ENCODE peak calls at places on chromosomes 5 and 9, in six cellular contexts. R is cardiac muscle cell; N is CD4-positive, alpha-beta T cell; T is A549; L is AG04450; G is RWPE2. S is an unnamed sample.
A peak's percentile ranks its signal among the peaks of the same experiment; 100 is the strongest.

GRCh38 chr9:74951725-74952151 is 974 bp downstream of the C9orf40 start:
- DNase-seq in N (peak; percentile 34), R (peak; percentile 39), L (no peak), G (no peak), T (peak; percentile 11), S (peak; percentile 23)

GRCh38 chr5:120449501-120449900 is 14.6 kb upstream of the PRR16 start:
- DNase-seq in G (no peak), L (no peak), N (no peak), T (no peak), R (no peak), S (no peak)

GRCh38 chr9:121910491-121911040 is 182.5 kb downstream of the TTLL11 start:
- DNase-seq in T (no peak), G (no peak), N (no peak), L (no peak), R (no peak), S (no peak)

GRCh38 chr5:64298586-64298985 is 132.9 kb downstream of the RNF180 start:
- DNase-seq in R (no peak), N (no peak), G (no peak), T (no peak), L (no peak), S (no peak)

GRCh38 chr9:105713260-105713938 is 19.1 kb downstream of the TMEM38B start:
- DNase-seq in L (no peak), T (no peak), N (no peak), R (no peak), G (no peak), S (no peak)

GRCh38 chr5:112921031-112921832 is 795 bp downstream of the REEP5 start:
- DNase-seq in T (peak; percentile 69), L (no peak), R (peak; percentile 78), G (peak; percentile 71), N (peak; percentile 34), S (no peak)

GRCh38 chr9:70438341-70438924 is 24.0 kb upstream of the KLF9 start:
- DNase-seq in L (no peak), G (peak; percentile 65), N (no peak), T (peak; percentile 32), R (peak; percentile 95), S (no peak)

GRCh38 chr5:142324377-142324870 is 397 bp downstream of the SPRY4 start:
- DNase-seq in N (no peak), R (no peak), T (peak; percentile 60), L (no peak), G (no peak), S (peak; percentile 35)

GRCh38 chr9:72089461-72090130 is 29.2 kb upstream of the C9orf57 start:
- DNase-seq in L (no peak), R (no peak), G (no peak), N (no peak), T (no peak), S (no peak)

GRCh38 chr5:142017832-142018427 is 5.1 kb upstream of the GNPDA1 start:
- DNase-seq in R (peak; percentile 54), N (no peak), T (no peak), G (no peak), L (no peak), S (no peak)

GRCh38 chr9:4548796-4549725 is 58.8 kb downstream of the SLC1A1 start:
- DNase-seq in N (no peak), T (peak; percentile 23), G (no peak), L (no peak), R (peak; percentile 10), S (no peak)

GRCh38 chr9:111896942-111897830 is 572 bp downstream of the UGCG start:
- DNase-seq in R (peak; percentile 51), L (no peak), N (peak; percentile 10), G (no peak), T (peak; percentile 28), S (peak; percentile 29)

GRCh38 chr5:111628901-111629300 is 116.6 kb upstream of the STARD4 start:
- DNase-seq in N (no peak), G (no peak), L (no peak), R (peak; percentile 62), T (no peak), S (no peak)

GRCh38 chr5:69450116-69450515 is 35.2 kb downstream of the MARVELD2 start:
- DNase-seq in L (peak; percentile 59), N (no peak), G (no peak), R (peak; percentile 65), T (peak; percentile 27), S (no peak)

GRCh38 chr9:113774968-113775367 is 101.1 kb upstream of the ZNF618 start:
- DNase-seq in N (no peak), G (no peak), T (no peak), R (no peak), L (no peak), S (no peak)

GRCh38 chr5:5558593-5558992 is 136.1 kb downstream of the ICE1 start:
- DNase-seq in N (no peak), T (no peak), R (no peak), G (no peak), L (no peak), S (no peak)

GRCh38 chr5:127832057-127832456 is 128.9 kb downstream of the CCDC192 start:
- DNase-seq in R (no peak), L (no peak), T (no peak), G (no peak), N (no peak), S (no peak)

GRCh38 chr5:132641241-132641723 is 16.7 kb upstream of the IL13 start:
- DNase-seq in T (no peak), L (no peak), R (no peak), N (no peak), G (no peak), S (no peak)

GRCh38 chr5:157160001-157160400 is 6.1 kb downstream of the GARIN3 start:
- DNase-seq in R (no peak), L (no peak), T (no peak), G (no peak), N (no peak), S (no peak)

GRCh38 chr5:91162534-91163381 is 220.4 kb downstream of the ARRDC3 start:
- DNase-seq in T (peak; percentile 62), N (peak; percentile 3), R (peak; percentile 92), L (peak; percentile 69), G (peak; percentile 94), S (peak; percentile 90)

GRCh38 chr9:68706579-68707201 is 1.6 kb downstream of the PIP5K1B start:
- DNase-seq in T (no peak), L (no peak), R (no peak), G (no peak), N (no peak), S (no peak)

GRCh38 chr5:76473676-76474075 is 70.6 kb downstream of the IQGAP2 start:
- DNase-seq in T (no peak), L (no peak), G (no peak), N (peak; percentile 43), R (no peak), S (no peak)

GRCh38 chr5:9194509-9194908 is 351.4 kb downstream of the SEMA5A start:
- DNase-seq in G (no peak), L (no peak), N (no peak), R (peak; percentile 48), T (no peak), S (no peak)

GRCh38 chr9:124006448-124007156 is 5.0 kb upstream of the LHX2 start:
- DNase-seq in N (no peak), G (no peak), L (no peak), T (no peak), R (no peak), S (no peak)

GRCh38 chr5:167804512-167805220 is 486.8 kb upstream of the WWC1 start:
- DNase-seq in L (no peak), N (no peak), T (no peak), G (peak; percentile 88), R (no peak), S (peak; percentile 42)

GRCh38 chr9:92976436-92976835 is 29.1 kb downstream of the FGD3 start:
- DNase-seq in N (no peak), L (no peak), G (no peak), R (no peak), T (no peak), S (no peak)
- H3K27ac ChIP-seq in N (peak overlapping the region; percentile 52), L (no peak overlapping the region), G (no peak overlapping the region), R (no peak overlapping the region), T (no peak overlapping the region), S (no peak overlapping the region)

GRCh38 chr5:169225830-169226356 is 75.0 kb downstream of the SLIT3 start:
- DNase-seq in G (no peak), L (no peak), T (no peak), R (no peak), N (no peak), S (no peak)

GRCh38 chr5:169223595-169223953 is 77.4 kb downstream of the SLIT3 start:
- DNase-seq in T (no peak), L (no peak), G (no peak), N (no peak), R (no peak), S (no peak)

GRCh38 chr5:169222934-169223594 is 77.9 kb downstream of the SLIT3 start:
- DNase-seq in L (no peak), G (no peak), T (no peak), R (no peak), N (no peak), S (no peak)

GRCh38 chr5:169229342-169229892 is 71.5 kb downstream of the SLIT3 start:
- DNase-seq in T (no peak), R (peak; percentile 59), G (no peak), L (no peak), N (no peak), S (no peak)

GRCh38 chr5:169226904-169227303 is 74.0 kb downstream of the SLIT3 start:
- DNase-seq in R (no peak), T (no peak), N (no peak), L (no peak), G (no peak), S (no peak)
- TF ChIP-seq CTCF in R (no peak), T (no peak), N (no peak), L (no peak), G (peak; percentile 15), S (no peak)

GRCh38 chr9:136681029-136681428 is 6.2 kb downstream of the AGPAT2 start:
- DNase-seq in G (no peak), N (no peak), R (no peak), T (no peak), L (no peak), S (no peak)
- H3K27ac ChIP-seq in G (no peak overlapping the region), N (no peak overlapping the region), R (no peak overlapping the region), T (no peak overlapping the region), L (no peak overlapping the region), S (no peak overlapping the region)

GRCh38 chr9:127733609-127734008 is 1.5 kb downstream of the TOR2A start:
- DNase-seq in L (no peak), R (no peak), N (no peak), G (no peak), T (no peak), S (no peak)

GRCh38 chr9:127734747-127735529 is at the start of gene TOR2A:
- DNase-seq in N (peak; percentile 99), G (peak; percentile 97), L (peak; percentile 91), R (peak; percentile 99), T (peak; percentile 91), S (peak; percentile 99)

GRCh38 chr9:127735530-127736176 is 559 bp upstream of the TOR2A start:
- DNase-seq in T (no peak), G (no peak), R (peak; percentile 24), L (no peak), N (no peak), S (no peak)

GRCh38 chr9:127732444-127732843 is 2.6 kb downstream of the TOR2A start:
- DNase-seq in G (peak; percentile 52), R (no peak), T (no peak), N (no peak), L (no peak), S (no peak)

DNA sequence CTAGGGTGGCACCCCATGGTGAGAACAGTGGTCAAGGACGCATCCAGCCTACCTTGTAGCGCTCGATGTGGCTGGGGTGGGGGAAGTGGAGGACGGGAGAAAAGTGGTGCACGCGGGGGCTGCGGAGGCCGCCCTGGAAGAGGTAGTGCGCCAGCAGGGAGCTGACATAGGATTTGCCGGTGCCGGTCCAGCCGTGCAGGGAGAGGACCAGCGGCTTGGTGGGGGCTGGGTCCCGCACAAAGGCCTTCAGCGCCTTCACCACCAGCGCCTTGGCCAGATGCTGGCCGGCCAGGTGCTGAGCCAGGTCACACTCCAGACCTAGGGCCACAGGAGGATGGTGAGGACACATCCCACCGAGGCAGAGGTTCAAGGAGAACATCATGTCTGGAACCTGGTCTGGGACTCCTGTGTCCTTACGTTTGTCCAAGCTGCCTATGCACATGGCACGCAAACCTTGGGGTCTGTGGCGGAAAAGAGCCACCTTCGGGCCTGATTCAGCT is 797 bp downstream of the TOR2A start:
- DNase-seq in L (no peak), T (no peak), G (peak; percentile 56), N (no peak), R (no peak), S (no peak)
- TF ChIP-seq CTCF in L (no peak), T (no peak), G (no peak), N (no peak), R (no peak), S (no peak)